ENCODE peak calls at places on chromosomes 16 and 17, in ten cellular contexts. One of them, this sample, is unnamed.

GRCh38 chr16:69396187-69397061 is 10.6 kb upstream of the TERF2 start:
- DNase-seq in activated T-cell treated with anti-CD3 and anti-CD28 coated beads, Interleukin-2, amount 50 U/mL, for 24 hours: peak
- DNase-seq in activated naive CD4-positive, alpha-beta T cell: peak
- DNase-seq in NCI-H2107: peak
- DNase-seq in activated CD4-positive, CD25-positive, alpha-beta regulatory T cell treated with anti-CD3 and anti-CD28 coated beads, Interleukin-2, amount 50 U/mL, for 16 hours: peak
- DNase-seq in activated CD4-positive, alpha-beta memory T cell treated with anti-CD3 and anti-CD28 coated beads for 36 hours: peak
- DNase-seq in ureter: peak
- DNase-seq in A549: peak
- DNase-seq in stimulated activated CD4-positive, alpha-beta T cell treated with anti-CD3 and anti-CD28 coated beads, Interleukin-2, amount 100 ng/mL, for 24 hours: peak
- DNase-seq in activated CD8-positive, alpha-beta memory T cell treated with anti-CD3 and anti-CD28 coated beads for 4 hours: peak
- DNase-seq in this sample: peak

GRCh38 chr17:69093279-69093789 is 32.6 kb upstream of the ABCA9 start:
- DNase-seq in ureter: no peak
- DNase-seq in activated CD8-positive, alpha-beta memory T cell treated with anti-CD3 and anti-CD28 coated beads for 4 hours: no peak
- DNase-seq in activated CD4-positive, alpha-beta memory T cell treated with anti-CD3 and anti-CD28 coated beads for 36 hours: no peak
- DNase-seq in activated CD4-positive, CD25-positive, alpha-beta regulatory T cell treated with anti-CD3 and anti-CD28 coated beads, Interleukin-2, amount 50 U/mL, for 16 hours: no peak
- DNase-seq in activated T-cell treated with anti-CD3 and anti-CD28 coated beads, Interleukin-2, amount 50 U/mL, for 24 hours: no peak
- DNase-seq in stimulated activated CD4-positive, alpha-beta T cell treated with anti-CD3 and anti-CD28 coated beads, Interleukin-2, amount 100 ng/mL, for 24 hours: no peak
- DNase-seq in NCI-H2107: no peak
- DNase-seq in activated naive CD4-positive, alpha-beta T cell: no peak
- DNase-seq in A549: no peak
- DNase-seq in this sample: no peak

GRCh38 chr17:38508570-38508950 is 80.3 kb downstream of the ARHGAP23 start:
- DNase-seq in A549: no peak
- DNase-seq in activated CD4-positive, alpha-beta memory T cell treated with anti-CD3 and anti-CD28 coated beads for 36 hours: no peak
- DNase-seq in activated CD4-positive, CD25-positive, alpha-beta regulatory T cell treated with anti-CD3 and anti-CD28 coated beads, Interleukin-2, amount 50 U/mL, for 16 hours: no peak
- DNase-seq in activated T-cell treated with anti-CD3 and anti-CD28 coated beads, Interleukin-2, amount 50 U/mL, for 24 hours: no peak
- DNase-seq in activated naive CD4-positive, alpha-beta T cell: no peak
- DNase-seq in ureter: no peak
- DNase-seq in activated CD8-positive, alpha-beta memory T cell treated with anti-CD3 and anti-CD28 coated beads for 4 hours: no peak
- DNase-seq in NCI-H2107: no peak
- DNase-seq in stimulated activated CD4-positive, alpha-beta T cell treated with anti-CD3 and anti-CD28 coated beads, Interleukin-2, amount 100 ng/mL, for 24 hours: no peak
- DNase-seq in this sample: no peak

GRCh38 chr16:68472581-68472980 is 24.3 kb upstream of the SMPD3 start:
- DNase-seq in activated T-cell treated with anti-CD3 and anti-CD28 coated beads, Interleukin-2, amount 50 U/mL, for 24 hours: no peak
- DNase-seq in stimulated activated CD4-positive, alpha-beta T cell treated with anti-CD3 and anti-CD28 coated beads, Interleukin-2, amount 100 ng/mL, for 24 hours: no peak
- DNase-seq in ureter: no peak
- DNase-seq in A549: no peak
- DNase-seq in activated CD4-positive, alpha-beta memory T cell treated with anti-CD3 and anti-CD28 coated beads for 36 hours: no peak
- DNase-seq in activated CD4-positive, CD25-positive, alpha-beta regulatory T cell treated with anti-CD3 and anti-CD28 coated beads, Interleukin-2, amount 50 U/mL, for 16 hours: no peak
- DNase-seq in NCI-H2107: no peak
- DNase-seq in activated naive CD4-positive, alpha-beta T cell: no peak
- DNase-seq in activated CD8-positive, alpha-beta memory T cell treated with anti-CD3 and anti-CD28 coated beads for 4 hours: no peak
- DNase-seq in this sample: no peak

GRCh38 chr17:73690581-73691135 is 46.4 kb upstream of the SDK2 start:
- DNase-seq in stimulated activated CD4-positive, alpha-beta T cell treated with anti-CD3 and anti-CD28 coated beads, Interleukin-2, amount 100 ng/mL, for 24 hours: no peak
- DNase-seq in activated T-cell treated with anti-CD3 and anti-CD28 coated beads, Interleukin-2, amount 50 U/mL, for 24 hours: no peak
- DNase-seq in activated CD4-positive, alpha-beta memory T cell treated with anti-CD3 and anti-CD28 coated beads for 36 hours: no peak
- DNase-seq in activated naive CD4-positive, alpha-beta T cell: no peak
- DNase-seq in activated CD8-positive, alpha-beta memory T cell treated with anti-CD3 and anti-CD28 coated beads for 4 hours: no peak
- DNase-seq in ureter: no peak
- DNase-seq in NCI-H2107: no peak
- DNase-seq in activated CD4-positive, CD25-positive, alpha-beta regulatory T cell treated with anti-CD3 and anti-CD28 coated beads, Interleukin-2, amount 50 U/mL, for 16 hours: no peak
- DNase-seq in A549: peak
- DNase-seq in this sample: peak

GRCh38 chr17:47837401-47838039 is 3.6 kb downstream of the SCRN2 start:
- DNase-seq in activated CD4-positive, CD25-positive, alpha-beta regulatory T cell treated with anti-CD3 and anti-CD28 coated beads, Interleukin-2, amount 50 U/mL, for 16 hours: no peak
- DNase-seq in stimulated activated CD4-positive, alpha-beta T cell treated with anti-CD3 and anti-CD28 coated beads, Interleukin-2, amount 100 ng/mL, for 24 hours: no peak
- DNase-seq in activated naive CD4-positive, alpha-beta T cell: no peak
- DNase-seq in activated T-cell treated with anti-CD3 and anti-CD28 coated beads, Interleukin-2, amount 50 U/mL, for 24 hours: no peak
- DNase-seq in ureter: no peak
- DNase-seq in NCI-H2107: no peak
- DNase-seq in activated CD4-positive, alpha-beta memory T cell treated with anti-CD3 and anti-CD28 coated beads for 36 hours: no peak
- DNase-seq in activated CD8-positive, alpha-beta memory T cell treated with anti-CD3 and anti-CD28 coated beads for 4 hours: no peak
- DNase-seq in A549: no peak
- DNase-seq in this sample: no peak

GRCh38 chr16:84194470-84195200 is 3.7 kb downstream of the ADAD2 start:
- DNase-seq in activated T-cell treated with anti-CD3 and anti-CD28 coated beads, Interleukin-2, amount 50 U/mL, for 24 hours: peak
- DNase-seq in activated CD4-positive, alpha-beta memory T cell treated with anti-CD3 and anti-CD28 coated beads for 36 hours: peak
- DNase-seq in activated CD4-positive, CD25-positive, alpha-beta regulatory T cell treated with anti-CD3 and anti-CD28 coated beads, Interleukin-2, amount 50 U/mL, for 16 hours: no peak
- DNase-seq in stimulated activated CD4-positive, alpha-beta T cell treated with anti-CD3 and anti-CD28 coated beads, Interleukin-2, amount 100 ng/mL, for 24 hours: peak
- DNase-seq in ureter: no peak
- DNase-seq in NCI-H2107: peak
- DNase-seq in activated naive CD4-positive, alpha-beta T cell: no peak
- DNase-seq in activated CD8-positive, alpha-beta memory T cell treated with anti-CD3 and anti-CD28 coated beads for 4 hours: no peak
- DNase-seq in A549: no peak
- DNase-seq in this sample: peak

GRCh38 chr17:52106070-52106469 is 52.4 kb downstream of the CA10 start:
- DNase-seq in stimulated activated CD4-positive, alpha-beta T cell treated with anti-CD3 and anti-CD28 coated beads, Interleukin-2, amount 100 ng/mL, for 24 hours: no peak
- DNase-seq in activated CD4-positive, CD25-positive, alpha-beta regulatory T cell treated with anti-CD3 and anti-CD28 coated beads, Interleukin-2, amount 50 U/mL, for 16 hours: no peak
- DNase-seq in activated naive CD4-positive, alpha-beta T cell: no peak
- DNase-seq in ureter: no peak
- DNase-seq in activated CD8-positive, alpha-beta memory T cell treated with anti-CD3 and anti-CD28 coated beads for 4 hours: no peak
- DNase-seq in NCI-H2107: no peak
- DNase-seq in activated T-cell treated with anti-CD3 and anti-CD28 coated beads, Interleukin-2, amount 50 U/mL, for 24 hours: no peak
- DNase-seq in activated CD4-positive, alpha-beta memory T cell treated with anti-CD3 and anti-CD28 coated beads for 36 hours: peak
- DNase-seq in A549: no peak
- DNase-seq in this sample: no peak

GRCh38 chr16:2022723-2023097 is 3.1 kb downstream of the NPW start:
- DNase-seq in activated T-cell treated with anti-CD3 and anti-CD28 coated beads, Interleukin-2, amount 50 U/mL, for 24 hours: no peak
- DNase-seq in A549: peak
- DNase-seq in activated CD4-positive, CD25-positive, alpha-beta regulatory T cell treated with anti-CD3 and anti-CD28 coated beads, Interleukin-2, amount 50 U/mL, for 16 hours: no peak
- DNase-seq in stimulated activated CD4-positive, alpha-beta T cell treated with anti-CD3 and anti-CD28 coated beads, Interleukin-2, amount 100 ng/mL, for 24 hours: peak
- DNase-seq in activated naive CD4-positive, alpha-beta T cell: no peak
- DNase-seq in NCI-H2107: no peak
- DNase-seq in activated CD8-positive, alpha-beta memory T cell treated with anti-CD3 and anti-CD28 coated beads for 4 hours: no peak
- DNase-seq in activated CD4-positive, alpha-beta memory T cell treated with anti-CD3 and anti-CD28 coated beads for 36 hours: no peak
- DNase-seq in ureter: no peak
- DNase-seq in this sample: no peak

GRCh38 chr17:66508896-66509843 is 206.8 kb downstream of the PRKCA start:
- DNase-seq in activated CD4-positive, alpha-beta memory T cell treated with anti-CD3 and anti-CD28 coated beads for 36 hours: peak
- DNase-seq in A549: peak
- DNase-seq in NCI-H2107: no peak
- DNase-seq in ureter: no peak
- DNase-seq in activated CD4-positive, CD25-positive, alpha-beta regulatory T cell treated with anti-CD3 and anti-CD28 coated beads, Interleukin-2, amount 50 U/mL, for 16 hours: no peak
- DNase-seq in activated T-cell treated with anti-CD3 and anti-CD28 coated beads, Interleukin-2, amount 50 U/mL, for 24 hours: peak
- DNase-seq in activated CD8-positive, alpha-beta memory T cell treated with anti-CD3 and anti-CD28 coated beads for 4 hours: peak
- DNase-seq in stimulated activated CD4-positive, alpha-beta T cell treated with anti-CD3 and anti-CD28 coated beads, Interleukin-2, amount 100 ng/mL, for 24 hours: peak
- DNase-seq in activated naive CD4-positive, alpha-beta T cell: no peak
- DNase-seq in this sample: peak

GRCh38 chr17:76843703-76844484 is 24.3 kb upstream of the MGAT5B start:
- DNase-seq in ureter: no peak
- DNase-seq in activated CD4-positive, CD25-positive, alpha-beta regulatory T cell treated with anti-CD3 and anti-CD28 coated beads, Interleukin-2, amount 50 U/mL, for 16 hours: no peak
- DNase-seq in activated naive CD4-positive, alpha-beta T cell: no peak
- DNase-seq in activated CD8-positive, alpha-beta memory T cell treated with anti-CD3 and anti-CD28 coated beads for 4 hours: no peak
- DNase-seq in activated CD4-positive, alpha-beta memory T cell treated with anti-CD3 and anti-CD28 coated beads for 36 hours: no peak
- DNase-seq in activated T-cell treated with anti-CD3 and anti-CD28 coated beads, Interleukin-2, amount 50 U/mL, for 24 hours: no peak
- DNase-seq in A549: no peak
- DNase-seq in stimulated activated CD4-positive, alpha-beta T cell treated with anti-CD3 and anti-CD28 coated beads, Interleukin-2, amount 100 ng/mL, for 24 hours: no peak
- DNase-seq in NCI-H2107: no peak
- DNase-seq in this sample: no peak

GRCh38 chr17:33657181-33657580 is 364.1 kb upstream of the ASIC2 start:
- DNase-seq in ureter: no peak
- DNase-seq in activated CD4-positive, alpha-beta memory T cell treated with anti-CD3 and anti-CD28 coated beads for 36 hours: no peak
- DNase-seq in activated naive CD4-positive, alpha-beta T cell: no peak
- DNase-seq in A549: no peak
- DNase-seq in NCI-H2107: no peak
- DNase-seq in stimulated activated CD4-positive, alpha-beta T cell treated with anti-CD3 and anti-CD28 coated beads, Interleukin-2, amount 100 ng/mL, for 24 hours: no peak
- DNase-seq in activated CD4-positive, CD25-positive, alpha-beta regulatory T cell treated with anti-CD3 and anti-CD28 coated beads, Interleukin-2, amount 50 U/mL, for 16 hours: no peak
- DNase-seq in activated CD8-positive, alpha-beta memory T cell treated with anti-CD3 and anti-CD28 coated beads for 4 hours: no peak
- DNase-seq in activated T-cell treated with anti-CD3 and anti-CD28 coated beads, Interleukin-2, amount 50 U/mL, for 24 hours: no peak
- DNase-seq in this sample: no peak

GRCh38 chr17:67659028-67659427 is 58.7 kb upstream of the NOL11 start:
- DNase-seq in ureter: no peak
- DNase-seq in activated naive CD4-positive, alpha-beta T cell: no peak
- DNase-seq in activated CD4-positive, CD25-positive, alpha-beta regulatory T cell treated with anti-CD3 and anti-CD28 coated beads, Interleukin-2, amount 50 U/mL, for 16 hours: no peak
- DNase-seq in stimulated activated CD4-positive, alpha-beta T cell treated with anti-CD3 and anti-CD28 coated beads, Interleukin-2, amount 100 ng/mL, for 24 hours: no peak
- DNase-seq in NCI-H2107: no peak
- DNase-seq in activated T-cell treated with anti-CD3 and anti-CD28 coated beads, Interleukin-2, amount 50 U/mL, for 24 hours: no peak
- DNase-seq in activated CD8-positive, alpha-beta memory T cell treated with anti-CD3 and anti-CD28 coated beads for 4 hours: no peak
- DNase-seq in A549: no peak
- DNase-seq in activated CD4-positive, alpha-beta memory T cell treated with anti-CD3 and anti-CD28 coated beads for 36 hours: no peak
- DNase-seq in this sample: no peak

GRCh38 chr17:48439875-48440505 is 10.0 kb upstream of the SKAP1 start:
- DNase-seq in activated CD4-positive, CD25-positive, alpha-beta regulatory T cell treated with anti-CD3 and anti-CD28 coated beads, Interleukin-2, amount 50 U/mL, for 16 hours: no peak
- DNase-seq in stimulated activated CD4-positive, alpha-beta T cell treated with anti-CD3 and anti-CD28 coated beads, Interleukin-2, amount 100 ng/mL, for 24 hours: no peak
- DNase-seq in A549: no peak
- DNase-seq in activated CD8-positive, alpha-beta memory T cell treated with anti-CD3 and anti-CD28 coated beads for 4 hours: no peak
- DNase-seq in ureter: no peak
- DNase-seq in activated CD4-positive, alpha-beta memory T cell treated with anti-CD3 and anti-CD28 coated beads for 36 hours: peak
- DNase-seq in NCI-H2107: no peak
- DNase-seq in activated naive CD4-positive, alpha-beta T cell: no peak
- DNase-seq in activated T-cell treated with anti-CD3 and anti-CD28 coated beads, Interleukin-2, amount 50 U/mL, for 24 hours: peak
- DNase-seq in this sample: peak

GRCh38 chr17:41655611-41656111 is 31.3 kb upstream of the KRT17 start:
- DNase-seq in NCI-H2107: peak
- DNase-seq in A549: no peak
- DNase-seq in activated naive CD4-positive, alpha-beta T cell: no peak
- DNase-seq in activated CD4-positive, CD25-positive, alpha-beta regulatory T cell treated with anti-CD3 and anti-CD28 coated beads, Interleukin-2, amount 50 U/mL, for 16 hours: no peak
- DNase-seq in ureter: peak
- DNase-seq in stimulated activated CD4-positive, alpha-beta T cell treated with anti-CD3 and anti-CD28 coated beads, Interleukin-2, amount 100 ng/mL, for 24 hours: no peak
- DNase-seq in activated T-cell treated with anti-CD3 and anti-CD28 coated beads, Interleukin-2, amount 50 U/mL, for 24 hours: no peak
- DNase-seq in activated CD8-positive, alpha-beta memory T cell treated with anti-CD3 and anti-CD28 coated beads for 4 hours: no peak
- DNase-seq in activated CD4-positive, alpha-beta memory T cell treated with anti-CD3 and anti-CD28 coated beads for 36 hours: no peak
- DNase-seq in this sample: no peak

GRCh38 chr16:64240586-64240985 is 881.3 kb downstream of the CDH11 start:
- DNase-seq in ureter: no peak
- DNase-seq in A549: no peak
- DNase-seq in activated CD4-positive, CD25-positive, alpha-beta regulatory T cell treated with anti-CD3 and anti-CD28 coated beads, Interleukin-2, amount 50 U/mL, for 16 hours: no peak
- DNase-seq in stimulated activated CD4-positive, alpha-beta T cell treated with anti-CD3 and anti-CD28 coated beads, Interleukin-2, amount 100 ng/mL, for 24 hours: no peak
- DNase-seq in activated naive CD4-positive, alpha-beta T cell: no peak
- DNase-seq in activated CD8-positive, alpha-beta memory T cell treated with anti-CD3 and anti-CD28 coated beads for 4 hours: no peak
- DNase-seq in NCI-H2107: no peak
- DNase-seq in activated T-cell treated with anti-CD3 and anti-CD28 coated beads, Interleukin-2, amount 50 U/mL, for 24 hours: no peak
- DNase-seq in activated CD4-positive, alpha-beta memory T cell treated with anti-CD3 and anti-CD28 coated beads for 36 hours: no peak
- DNase-seq in this sample: no peak

GRCh38 chr17:82658331-82658730 is 10.1 kb upstream of the WDR45B start:
- DNase-seq in NCI-H2107: no peak
- DNase-seq in activated CD4-positive, CD25-positive, alpha-beta regulatory T cell treated with anti-CD3 and anti-CD28 coated beads, Interleukin-2, amount 50 U/mL, for 16 hours: no peak
- DNase-seq in ureter: no peak
- DNase-seq in activated T-cell treated with anti-CD3 and anti-CD28 coated beads, Interleukin-2, amount 50 U/mL, for 24 hours: no peak
- DNase-seq in A549: no peak
- DNase-seq in activated CD4-positive, alpha-beta memory T cell treated with anti-CD3 and anti-CD28 coated beads for 36 hours: no peak
- DNase-seq in activated naive CD4-positive, alpha-beta T cell: no peak
- DNase-seq in activated CD8-positive, alpha-beta memory T cell treated with anti-CD3 and anti-CD28 coated beads for 4 hours: no peak
- DNase-seq in stimulated activated CD4-positive, alpha-beta T cell treated with anti-CD3 and anti-CD28 coated beads, Interleukin-2, amount 100 ng/mL, for 24 hours: no peak
- DNase-seq in this sample: peak

GRCh38 chr16:11047057-11047456 is 102.7 kb downstream of the CLEC16A start:
- DNase-seq in NCI-H2107: no peak
- DNase-seq in activated CD4-positive, CD25-positive, alpha-beta regulatory T cell treated with anti-CD3 and anti-CD28 coated beads, Interleukin-2, amount 50 U/mL, for 16 hours: no peak
- DNase-seq in activated CD8-positive, alpha-beta memory T cell treated with anti-CD3 and anti-CD28 coated beads for 4 hours: no peak
- DNase-seq in stimulated activated CD4-positive, alpha-beta T cell treated with anti-CD3 and anti-CD28 coated beads, Interleukin-2, amount 100 ng/mL, for 24 hours: no peak
- DNase-seq in ureter: no peak
- DNase-seq in activated CD4-positive, alpha-beta memory T cell treated with anti-CD3 and anti-CD28 coated beads for 36 hours: no peak
- DNase-seq in activated naive CD4-positive, alpha-beta T cell: no peak
- DNase-seq in activated T-cell treated with anti-CD3 and anti-CD28 coated beads, Interleukin-2, amount 50 U/mL, for 24 hours: no peak
- DNase-seq in A549: no peak
- DNase-seq in this sample: peak

GRCh38 chr17:62724398-62725146 is 83.5 kb downstream of the MARCHF10 start:
- DNase-seq in ureter: peak
- DNase-seq in A549: no peak
- DNase-seq in activated CD4-positive, CD25-positive, alpha-beta regulatory T cell treated with anti-CD3 and anti-CD28 coated beads, Interleukin-2, amount 50 U/mL, for 16 hours: peak
- DNase-seq in activated naive CD4-positive, alpha-beta T cell: peak
- DNase-seq in stimulated activated CD4-positive, alpha-beta T cell treated with anti-CD3 and anti-CD28 coated beads, Interleukin-2, amount 100 ng/mL, for 24 hours: peak
- DNase-seq in activated CD4-positive, alpha-beta memory T cell treated with anti-CD3 and anti-CD28 coated beads for 36 hours: peak
- DNase-seq in activated T-cell treated with anti-CD3 and anti-CD28 coated beads, Interleukin-2, amount 50 U/mL, for 24 hours: peak
- DNase-seq in activated CD8-positive, alpha-beta memory T cell treated with anti-CD3 and anti-CD28 coated beads for 4 hours: peak
- DNase-seq in NCI-H2107: no peak
- DNase-seq in this sample: peak

GRCh38 chr17:83079340-83079747 is at the start of gene METRNL:
- DNase-seq in ureter: peak
- DNase-seq in NCI-H2107: no peak
- DNase-seq in activated naive CD4-positive, alpha-beta T cell: no peak
- DNase-seq in activated CD4-positive, CD25-positive, alpha-beta regulatory T cell treated with anti-CD3 and anti-CD28 coated beads, Interleukin-2, amount 50 U/mL, for 16 hours: peak
- DNase-seq in A549: peak
- DNase-seq in activated CD8-positive, alpha-beta memory T cell treated with anti-CD3 and anti-CD28 coated beads for 4 hours: peak
- DNase-seq in activated CD4-positive, alpha-beta memory T cell treated with anti-CD3 and anti-CD28 coated beads for 36 hours: peak
- DNase-seq in activated T-cell treated with anti-CD3 and anti-CD28 coated beads, Interleukin-2, amount 50 U/mL, for 24 hours: peak
- DNase-seq in stimulated activated CD4-positive, alpha-beta T cell treated with anti-CD3 and anti-CD28 coated beads, Interleukin-2, amount 100 ng/mL, for 24 hours: peak
- DNase-seq in this sample: peak

GRCh38 chr17:16352838-16353701 is at the start of gene CENPV:
- DNase-seq in stimulated activated CD4-positive, alpha-beta T cell treated with anti-CD3 and anti-CD28 coated beads, Interleukin-2, amount 100 ng/mL, for 24 hours: peak
- DNase-seq in activated CD8-positive, alpha-beta memory T cell treated with anti-CD3 and anti-CD28 coated beads for 4 hours: peak
- DNase-seq in A549: peak
- DNase-seq in activated T-cell treated with anti-CD3 and anti-CD28 coated beads, Interleukin-2, amount 50 U/mL, for 24 hours: peak
- DNase-seq in NCI-H2107: no peak
- DNase-seq in activated CD4-positive, alpha-beta memory T cell treated with anti-CD3 and anti-CD28 coated beads for 36 hours: peak
- DNase-seq in activated CD4-positive, CD25-positive, alpha-beta regulatory T cell treated with anti-CD3 and anti-CD28 coated beads, Interleukin-2, amount 50 U/mL, for 16 hours: peak
- DNase-seq in activated naive CD4-positive, alpha-beta T cell: peak
- DNase-seq in ureter: peak
- DNase-seq in this sample: peak

GRCh38 chr16:10242076-10242475 is 59.8 kb upstream of the GRIN2A start:
- DNase-seq in ureter: no peak
- DNase-seq in activated naive CD4-positive, alpha-beta T cell: no peak
- DNase-seq in activated CD4-positive, alpha-beta memory T cell treated with anti-CD3 and anti-CD28 coated beads for 36 hours: no peak
- DNase-seq in stimulated activated CD4-positive, alpha-beta T cell treated with anti-CD3 and anti-CD28 coated beads, Interleukin-2, amount 100 ng/mL, for 24 hours: no peak
- DNase-seq in activated CD4-positive, CD25-positive, alpha-beta regulatory T cell treated with anti-CD3 and anti-CD28 coated beads, Interleukin-2, amount 50 U/mL, for 16 hours: no peak
- DNase-seq in A549: no peak
- DNase-seq in activated CD8-positive, alpha-beta memory T cell treated with anti-CD3 and anti-CD28 coated beads for 4 hours: no peak
- DNase-seq in NCI-H2107: no peak
- DNase-seq in activated T-cell treated with anti-CD3 and anti-CD28 coated beads, Interleukin-2, amount 50 U/mL, for 24 hours: no peak
- DNase-seq in this sample: no peak

GRCh38 chr16:82044585-82044911 is 9.5 kb downstream of the HSD17B2 start:
- DNase-seq in activated CD4-positive, alpha-beta memory T cell treated with anti-CD3 and anti-CD28 coated beads for 36 hours: no peak
- DNase-seq in activated CD4-positive, CD25-positive, alpha-beta regulatory T cell treated with anti-CD3 and anti-CD28 coated beads, Interleukin-2, amount 50 U/mL, for 16 hours: no peak
- DNase-seq in activated naive CD4-positive, alpha-beta T cell: no peak
- DNase-seq in ureter: no peak
- DNase-seq in NCI-H2107: no peak
- DNase-seq in activated CD8-positive, alpha-beta memory T cell treated with anti-CD3 and anti-CD28 coated beads for 4 hours: no peak
- DNase-seq in A549: no peak
- DNase-seq in activated T-cell treated with anti-CD3 and anti-CD28 coated beads, Interleukin-2, amount 50 U/mL, for 24 hours: no peak
- DNase-seq in stimulated activated CD4-positive, alpha-beta T cell treated with anti-CD3 and anti-CD28 coated beads, Interleukin-2, amount 100 ng/mL, for 24 hours: no peak
- DNase-seq in this sample: no peak

GRCh38 chr16:55040366-55041086 is 109.9 kb downstream of the IRX5 start:
- DNase-seq in activated T-cell treated with anti-CD3 and anti-CD28 coated beads, Interleukin-2, amount 50 U/mL, for 24 hours: no peak
- DNase-seq in ureter: peak
- DNase-seq in activated CD8-positive, alpha-beta memory T cell treated with anti-CD3 and anti-CD28 coated beads for 4 hours: no peak
- DNase-seq in activated naive CD4-positive, alpha-beta T cell: no peak
- DNase-seq in stimulated activated CD4-positive, alpha-beta T cell treated with anti-CD3 and anti-CD28 coated beads, Interleukin-2, amount 100 ng/mL, for 24 hours: no peak
- DNase-seq in activated CD4-positive, CD25-positive, alpha-beta regulatory T cell treated with anti-CD3 and anti-CD28 coated beads, Interleukin-2, amount 50 U/mL, for 16 hours: no peak
- DNase-seq in NCI-H2107: no peak
- DNase-seq in activated CD4-positive, alpha-beta memory T cell treated with anti-CD3 and anti-CD28 coated beads for 36 hours: no peak
- DNase-seq in A549: no peak
- DNase-seq in this sample: no peak

GRCh38 chr16:67964477-67965131 is 3.8 kb downstream of the SLC12A4 start:
- DNase-seq in activated CD8-positive, alpha-beta memory T cell treated with anti-CD3 and anti-CD28 coated beads for 4 hours: no peak
- DNase-seq in activated CD4-positive, alpha-beta memory T cell treated with anti-CD3 and anti-CD28 coated beads for 36 hours: no peak
- DNase-seq in activated CD4-positive, CD25-positive, alpha-beta regulatory T cell treated with anti-CD3 and anti-CD28 coated beads, Interleukin-2, amount 50 U/mL, for 16 hours: no peak
- DNase-seq in stimulated activated CD4-positive, alpha-beta T cell treated with anti-CD3 and anti-CD28 coated beads, Interleukin-2, amount 100 ng/mL, for 24 hours: no peak
- DNase-seq in A549: no peak
- DNase-seq in activated naive CD4-positive, alpha-beta T cell: no peak
- DNase-seq in ureter: no peak
- DNase-seq in NCI-H2107: no peak
- DNase-seq in activated T-cell treated with anti-CD3 and anti-CD28 coated beads, Interleukin-2, amount 50 U/mL, for 24 hours: no peak
- DNase-seq in this sample: no peak

GRCh38 chr17:596763-597644 is 117.6 kb downstream of the VPS53 start:
- DNase-seq in activated naive CD4-positive, alpha-beta T cell: no peak
- DNase-seq in activated CD8-positive, alpha-beta memory T cell treated with anti-CD3 and anti-CD28 coated beads for 4 hours: peak
- DNase-seq in A549: no peak
- DNase-seq in NCI-H2107: no peak
- DNase-seq in activated CD4-positive, CD25-positive, alpha-beta regulatory T cell treated with anti-CD3 and anti-CD28 coated beads, Interleukin-2, amount 50 U/mL, for 16 hours: no peak
- DNase-seq in ureter: no peak
- DNase-seq in activated T-cell treated with anti-CD3 and anti-CD28 coated beads, Interleukin-2, amount 50 U/mL, for 24 hours: peak
- DNase-seq in stimulated activated CD4-positive, alpha-beta T cell treated with anti-CD3 and anti-CD28 coated beads, Interleukin-2, amount 100 ng/mL, for 24 hours: peak
- DNase-seq in activated CD4-positive, alpha-beta memory T cell treated with anti-CD3 and anti-CD28 coated beads for 36 hours: peak
- DNase-seq in this sample: peak

GRCh38 chr17:47802341-47803022 is 19.1 kb downstream of the OSBPL7 start:
- DNase-seq in activated naive CD4-positive, alpha-beta T cell: no peak
- DNase-seq in activated CD8-positive, alpha-beta memory T cell treated with anti-CD3 and anti-CD28 coated beads for 4 hours: peak
- DNase-seq in activated T-cell treated with anti-CD3 and anti-CD28 coated beads, Interleukin-2, amount 50 U/mL, for 24 hours: peak
- DNase-seq in stimulated activated CD4-positive, alpha-beta T cell treated with anti-CD3 and anti-CD28 coated beads, Interleukin-2, amount 100 ng/mL, for 24 hours: peak
- DNase-seq in activated CD4-positive, CD25-positive, alpha-beta regulatory T cell treated with anti-CD3 and anti-CD28 coated beads, Interleukin-2, amount 50 U/mL, for 16 hours: no peak
- DNase-seq in ureter: peak
- DNase-seq in NCI-H2107: peak
- DNase-seq in A549: peak
- DNase-seq in activated CD4-positive, alpha-beta memory T cell treated with anti-CD3 and anti-CD28 coated beads for 36 hours: peak
- DNase-seq in this sample: peak

GRCh38 chr17:41772586-41773189 is 13.8 kb downstream of the JUP start:
- DNase-seq in activated CD4-positive, alpha-beta memory T cell treated with anti-CD3 and anti-CD28 coated beads for 36 hours: no peak
- DNase-seq in stimulated activated CD4-positive, alpha-beta T cell treated with anti-CD3 and anti-CD28 coated beads, Interleukin-2, amount 100 ng/mL, for 24 hours: no peak
- DNase-seq in activated CD8-positive, alpha-beta memory T cell treated with anti-CD3 and anti-CD28 coated beads for 4 hours: no peak
- DNase-seq in activated T-cell treated with anti-CD3 and anti-CD28 coated beads, Interleukin-2, amount 50 U/mL, for 24 hours: no peak
- DNase-seq in A549: no peak
- DNase-seq in ureter: no peak
- DNase-seq in activated CD4-positive, CD25-positive, alpha-beta regulatory T cell treated with anti-CD3 and anti-CD28 coated beads, Interleukin-2, amount 50 U/mL, for 16 hours: no peak
- DNase-seq in NCI-H2107: no peak
- DNase-seq in activated naive CD4-positive, alpha-beta T cell: no peak
- DNase-seq in this sample: no peak